ENCODE peak calls at places on chromosomes 2 and 18, in five cellular contexts. One of them, this sample, is unnamed.
A peak's percentile ranks its signal among the peaks of the same experiment; 100 is the strongest.

GRCh38 chr2:145323512-145323911 is 803.6 kb upstream of the ZEB2 start:
- DNase-seq in A549: no peak
- DNase-seq in transverse colon: no peak
- DNase-seq in uterus: no peak
- DNase-seq in ovary: no peak
- DNase-seq in this sample: no peak

GRCh38 chr2:33298233-33298632 is 178.2 kb upstream of the RASGRP3 start:
- DNase-seq in A549: no peak
- DNase-seq in transverse colon: no peak
- DNase-seq in uterus: peak; percentile 46
- DNase-seq in ovary: no peak
- DNase-seq in this sample: no peak

GRCh38 chr2:157418215-157418614 is 25.7 kb downstream of the CYTIP start:
- DNase-seq in A549: no peak
- DNase-seq in transverse colon: no peak
- DNase-seq in uterus: no peak
- DNase-seq in ovary: no peak
- DNase-seq in this sample: no peak

GRCh38 chr18:60146220-60146960 is 226.2 kb downstream of the MC4R start:
- DNase-seq in A549: no peak
- DNase-seq in transverse colon: no peak
- DNase-seq in uterus: no peak
- DNase-seq in ovary: no peak
- DNase-seq in this sample: no peak

GRCh38 chr2:143125647-143126046 is 3.6 kb upstream of the ARHGAP15 start:
- DNase-seq in A549: no peak
- DNase-seq in transverse colon: no peak
- DNase-seq in uterus: no peak
- DNase-seq in ovary: no peak
- DNase-seq in this sample: no peak

GRCh38 chr2:143513081-143513480 is 383.9 kb downstream of the ARHGAP15 start:
- DNase-seq in A549: peak; percentile 3
- DNase-seq in transverse colon: no peak
- DNase-seq in uterus: peak; percentile 17
- DNase-seq in ovary: peak; percentile 46
- DNase-seq in this sample: peak; percentile 15

GRCh38 chr2:239817011-239817490 is 208.1 kb downstream of the NDUFA10 start:
- DNase-seq in A549: no peak
- DNase-seq in transverse colon: no peak
- DNase-seq in uterus: no peak
- DNase-seq in ovary: peak; percentile 4
- DNase-seq in this sample: no peak

GRCh38 chr2:222837643-222838056 is 23.2 kb upstream of the ACSL3 start:
- DNase-seq in A549: peak; percentile 55
- DNase-seq in transverse colon: no peak
- DNase-seq in uterus: no peak
- DNase-seq in ovary: no peak
- DNase-seq in this sample: no peak

GRCh38 chr2:207163815-207164747 is 1.7 kb downstream of the KLF7 start:
- DNase-seq in A549: peak; percentile 21
- DNase-seq in transverse colon: peak; percentile 52
- DNase-seq in uterus: peak; percentile 73
- DNase-seq in ovary: peak; percentile 56
- DNase-seq in this sample: peak; percentile 72

GRCh38 chr2:95664086-95664441 is 72.3 kb downstream of the TRIM43 start:
- DNase-seq in A549: no peak
- DNase-seq in transverse colon: no peak
- DNase-seq in uterus: no peak
- DNase-seq in ovary: no peak
- DNase-seq in this sample: no peak

GRCh38 chr2:27717070-27717453 is 53.4 kb downstream of the SLC4A1AP start:
- DNase-seq in A549: no peak
- DNase-seq in transverse colon: no peak
- DNase-seq in uterus: peak; percentile 71
- DNase-seq in ovary: no peak
- DNase-seq in this sample: no peak

GRCh38 chr2:191552036-191552435 is 125.9 kb upstream of the NABP1 start:
- DNase-seq in A549: no peak
- DNase-seq in transverse colon: no peak
- DNase-seq in uterus: no peak
- DNase-seq in ovary: no peak
- DNase-seq in this sample: no peak

GRCh38 chr18:54948350-54948837 is 10.9 kb downstream of the CCDC68 start:
- DNase-seq in A549: no peak
- DNase-seq in transverse colon: no peak
- DNase-seq in uterus: no peak
- DNase-seq in ovary: no peak
- DNase-seq in this sample: no peak

GRCh38 chr2:207692206-207693065 is 19.0 kb upstream of the CCNYL1 start:
- DNase-seq in A549: peak; percentile 50
- DNase-seq in transverse colon: peak; percentile 58
- DNase-seq in uterus: peak; percentile 18
- DNase-seq in ovary: no peak
- DNase-seq in this sample: peak; percentile 49

GRCh38 chr2:29022455-29023128 is 41.5 kb downstream of the TOGARAM2 start:
- DNase-seq in A549: no peak
- DNase-seq in transverse colon: no peak
- DNase-seq in uterus: no peak
- DNase-seq in ovary: no peak
- DNase-seq in this sample: no peak

GRCh38 chr2:121239471-121239870 is 45.5 kb downstream of the TFCP2L1 start:
- DNase-seq in A549: no peak
- DNase-seq in transverse colon: no peak
- DNase-seq in uterus: no peak
- DNase-seq in ovary: no peak
- DNase-seq in this sample: no peak

GRCh38 chr18:76354348-76354747 is 140.7 kb downstream of the ZNF516 start:
- DNase-seq in A549: no peak
- DNase-seq in transverse colon: no peak
- DNase-seq in uterus: peak; percentile 80
- DNase-seq in ovary: no peak
- DNase-seq in this sample: no peak

GRCh38 chr18:45012286-45012685 is 331.6 kb downstream of the SETBP1 start:
- DNase-seq in A549: no peak
- DNase-seq in transverse colon: no peak
- DNase-seq in uterus: no peak
- DNase-seq in ovary: no peak
- DNase-seq in this sample: no peak

GRCh38 chr2:239819091-239819973 is 205.8 kb downstream of the NDUFA10 start:
- DNase-seq in A549: no peak
- DNase-seq in transverse colon: no peak
- DNase-seq in uterus: no peak
- DNase-seq in ovary: no peak
- DNase-seq in this sample: peak; percentile 46

GRCh38 chr2:146602383-146602782 is 1242.4 kb upstream of the ACVR2A start:
- DNase-seq in A549: no peak
- DNase-seq in transverse colon: no peak
- DNase-seq in uterus: no peak
- DNase-seq in ovary: no peak
- DNase-seq in this sample: no peak

GRCh38 chr2:157751462-157752058 is 122.9 kb upstream of the ACVR1C start:
- DNase-seq in A549: no peak
- DNase-seq in transverse colon: no peak
- DNase-seq in uterus: no peak
- DNase-seq in ovary: no peak
- DNase-seq in this sample: no peak

GRCh38 chr18:9792565-9793226 is 84.6 kb downstream of the RAB31 start:
- DNase-seq in A549: no peak
- DNase-seq in transverse colon: no peak
- DNase-seq in uterus: no peak
- DNase-seq in ovary: no peak
- DNase-seq in this sample: no peak

GRCh38 chr18:76506395-76506794 is 11.4 kb upstream of the ZNF516 start:
- DNase-seq in A549: no peak
- DNase-seq in transverse colon: no peak
- DNase-seq in uterus: no peak
- DNase-seq in ovary: no peak
- DNase-seq in this sample: no peak

GRCh38 chr2:37614061-37614802 is 57.2 kb downstream of the CDC42EP3 start:
- DNase-seq in A549: no peak
- DNase-seq in transverse colon: peak; percentile 29
- DNase-seq in uterus: peak; percentile 85
- DNase-seq in ovary: no peak
- DNase-seq in this sample: no peak

GRCh38 chr18:13574761-13575160 is 151.6 kb downstream of the FAM210A start:
- DNase-seq in A549: no peak
- DNase-seq in transverse colon: no peak
- DNase-seq in uterus: no peak
- DNase-seq in ovary: no peak
- DNase-seq in this sample: no peak

GRCh38 chr18:3593381-3593903 is 143.5 kb downstream of the TGIF1 start:
- DNase-seq in A549: no peak
- DNase-seq in transverse colon: no peak
- DNase-seq in uterus: no peak
- DNase-seq in ovary: peak; percentile 35
- DNase-seq in this sample: peak; percentile 81

GRCh38 chr2:157194097-157194688 is 63.3 kb upstream of the GALNT5 start:
- DNase-seq in A549: peak; percentile 20
- DNase-seq in transverse colon: peak; percentile 10
- DNase-seq in uterus: no peak
- DNase-seq in ovary: no peak
- DNase-seq in this sample: peak; percentile 42

GRCh38 chr2:181892795-181893435 is 1.4 kb downstream of the ITPRID2 start:
- DNase-seq in A549: peak; percentile 22
- DNase-seq in transverse colon: no peak
- DNase-seq in uterus: no peak
- DNase-seq in ovary: no peak
- DNase-seq in this sample: no peak

GRCh38 chr2:181891258-181891965 is at the start of gene ITPRID2:
- DNase-seq in A549: peak; percentile 69
- DNase-seq in transverse colon: peak; percentile 91
- DNase-seq in uterus: peak; percentile 76
- DNase-seq in ovary: peak; percentile 78
- DNase-seq in this sample: peak; percentile 86

GRCh38 chr2:181894381-181894780 is 2.9 kb downstream of the ITPRID2 start:
- DNase-seq in A549: no peak
- DNase-seq in transverse colon: no peak
- DNase-seq in uterus: no peak
- DNase-seq in ovary: no peak
- DNase-seq in this sample: no peak

GRCh38 chr2:181895788-181896187 is 4.3 kb downstream of the ITPRID2 start:
- DNase-seq in A549: no peak
- DNase-seq in transverse colon: no peak
- DNase-seq in uterus: no peak
- DNase-seq in ovary: no peak
- DNase-seq in this sample: no peak

GRCh38 chr2:181891966-181892794 is 650 bp downstream of the ITPRID2 start:
- DNase-seq in A549: peak; percentile 30
- DNase-seq in transverse colon: peak; percentile 71
- DNase-seq in uterus: peak; percentile 57
- DNase-seq in ovary: peak; percentile 68
- DNase-seq in this sample: peak; percentile 77
- TF ChIP-seq POLR2A in A549: peak; percentile 44
- TF ChIP-seq POLR2A in transverse colon: peak; percentile 86
- TF ChIP-seq POLR2A in uterus: no peak
- TF ChIP-seq POLR2A in ovary: peak; percentile 35
- TF ChIP-seq POLR2A in this sample: peak; percentile 67

GRCh38 chr2:86633094-86633740 is 9.6 kb upstream of the RNF103 start:
- DNase-seq in A549: no peak
- DNase-seq in transverse colon: peak; percentile 35
- DNase-seq in uterus: no peak
- DNase-seq in ovary: no peak
- DNase-seq in this sample: no peak

GRCh38 chr2:86634352-86634751 is 10.7 kb upstream of the RNF103 start:
- DNase-seq in A549: no peak
- DNase-seq in transverse colon: no peak
- DNase-seq in uterus: no peak
- DNase-seq in ovary: no peak
- DNase-seq in this sample: no peak

GRCh38 chr2:86638712-86639111 is 15.0 kb upstream of the RNF103 start:
- DNase-seq in A549: no peak
- DNase-seq in transverse colon: no peak
- DNase-seq in uterus: no peak
- DNase-seq in ovary: no peak
- DNase-seq in this sample: no peak

GRCh38 chr2:86632672-86633071 is 9.0 kb upstream of the RNF103 start:
- DNase-seq in A549: no peak
- DNase-seq in transverse colon: no peak
- DNase-seq in uterus: no peak
- DNase-seq in ovary: no peak
- DNase-seq in this sample: no peak

GRCh38 chr2:86636842-86637241 is 13.2 kb upstream of the RNF103 start:
- DNase-seq in A549: no peak
- DNase-seq in transverse colon: no peak
- DNase-seq in uterus: no peak
- DNase-seq in ovary: no peak
- DNase-seq in this sample: no peak
- H3K9me3 ChIP-seq in A549: peaks cover 19% of the 10 kb centered on the region
- H3K9me3 ChIP-seq in transverse colon: peaks cover 9% of the 10 kb centered on the region
- H3K9me3 ChIP-seq in uterus: peaks cover 7% of the 10 kb centered on the region
- H3K9me3 ChIP-seq in ovary: no peaks in the 10 kb centered on the region
- H3K9me3 ChIP-seq in this sample: no peaks in the 10 kb centered on the region

GRCh38 chr2:9003616-9004337 is at the start of gene MBOAT2:
- DNase-seq in A549: peak; percentile 96
- DNase-seq in transverse colon: peak; percentile 87
- DNase-seq in uterus: peak; percentile 86
- DNase-seq in ovary: peak; percentile 92
- DNase-seq in this sample: peak; percentile 85
- TF ChIP-seq POLR2A in A549: peak; percentile 97
- TF ChIP-seq POLR2A in transverse colon: peak; percentile 66
- TF ChIP-seq POLR2A in uterus: peak; percentile 72
- TF ChIP-seq POLR2A in ovary: peak; percentile 61
- TF ChIP-seq POLR2A in this sample: no peak

GRCh38 chr2:200032895-200033294 is 77.5 kb downstream of the MAIP1 start:
- DNase-seq in A549: no peak
- DNase-seq in transverse colon: no peak
- DNase-seq in uterus: no peak
- DNase-seq in ovary: no peak
- DNase-seq in this sample: no peak

GRCh38 chr2:200039847-200040246 is 84.5 kb downstream of the MAIP1 start:
- DNase-seq in A549: no peak
- DNase-seq in transverse colon: no peak
- DNase-seq in uterus: no peak
- DNase-seq in ovary: no peak
- DNase-seq in this sample: no peak

GRCh38 chr2:200040251-200040650 is 84.9 kb downstream of the MAIP1 start:
- DNase-seq in A549: no peak
- DNase-seq in transverse colon: no peak
- DNase-seq in uterus: no peak
- DNase-seq in ovary: no peak
- DNase-seq in this sample: no peak

GRCh38 chr2:200033939-200034338 is 78.6 kb downstream of the MAIP1 start:
- DNase-seq in A549: no peak
- DNase-seq in transverse colon: no peak
- DNase-seq in uterus: no peak
- DNase-seq in ovary: no peak
- DNase-seq in this sample: no peak

DNA sequence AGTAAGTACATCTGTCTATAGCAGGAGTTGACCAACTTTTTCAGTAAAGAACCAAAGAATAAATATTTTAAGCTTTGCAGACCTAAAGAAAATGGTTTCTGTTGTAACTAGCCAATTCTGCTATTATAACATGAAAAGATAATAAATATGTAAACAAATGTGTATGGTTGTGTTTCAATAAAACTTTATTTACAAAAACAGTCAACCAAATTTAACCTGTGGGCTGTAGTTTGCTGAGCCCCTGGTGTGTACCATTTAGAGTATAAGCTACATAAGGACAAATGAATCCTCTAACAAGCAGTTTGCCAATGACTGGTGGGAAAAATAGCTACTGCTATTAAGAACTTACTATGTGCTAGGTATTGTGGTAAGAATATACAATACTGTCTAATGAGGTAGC is 79.4 kb downstream of the MAIP1 start:
- DNase-seq in A549: no peak
- DNase-seq in transverse colon: no peak
- DNase-seq in uterus: no peak
- DNase-seq in ovary: no peak
- DNase-seq in this sample: no peak
- H3K9me3 ChIP-seq in A549: no peaks in the 10 kb centered on the region
- H3K9me3 ChIP-seq in transverse colon: no peaks in the 10 kb centered on the region
- H3K9me3 ChIP-seq in uterus: no peaks in the 10 kb centered on the region
- H3K9me3 ChIP-seq in ovary: no peaks in the 10 kb centered on the region
- H3K9me3 ChIP-seq in this sample: no peaks in the 10 kb centered on the region